ENCODE peak calls at places on chromosome 9, in eight cellular contexts. Z is activated CD8-positive, alpha-beta T cell treated with anti-CD3 and anti-CD28 coated beads for 36 hours; O is gastrocnemius medialis; C is K562; R is GM12878; N is RWPE2; A is Panc1; B is pancreas. I is an unnamed sample.

GRCh38 chr9:110897899-110898298 is 140.4 kb downstream of the LPAR1 start:
- ATAC-seq in Z (no peak), O (no peak), C (no peak), R (no peak), N (no peak), A (no peak), B (no peak), I (no peak)

GRCh38 chr9:121556082-121556481 is 56.4 kb upstream of the GGTA1 start:
- ATAC-seq in Z (no peak), O (no peak), C (no peak), R (no peak), N (no peak), A (no peak), B (no peak), I (no peak)

GRCh38 chr9:125894566-125894965 is 147.4 kb downstream of the PBX3 start:
- ATAC-seq in Z (no peak), O (no peak), C (no peak), R (no peak), N (no peak), A (peak), B (no peak), I (no peak)

GRCh38 chr9:111399772-111400563 is 69.9 kb upstream of the OR2K2 start:
- ATAC-seq in Z (no peak), O (peak), C (peak), R (peak), N (peak), A (peak), B (peak), I (no peak)

GRCh38 chr9:78325343-78325742 is 28.4 kb downstream of the PSAT1 start:
- ATAC-seq in Z (no peak), O (no peak), C (peak), R (no peak), N (no peak), A (no peak), B (peak), I (peak)

GRCh38 chr9:26706223-26706622 is 186.4 kb downstream of the CAAP1 start:
- ATAC-seq in Z (no peak), O (no peak), C (no peak), R (no peak), N (peak), A (no peak), B (no peak), I (no peak)

GRCh38 chr9:97900738-97901565 is 21.3 kb downstream of the TRMO start:
- ATAC-seq in Z (no peak), O (no peak), C (peak), R (peak), N (peak), A (no peak), B (peak), I (no peak)

GRCh38 chr9:137042751-137043727 is 2.9 kb downstream of the NPDC1 start:
- ATAC-seq in Z (no peak), O (peak), C (peak), R (no peak), N (no peak), A (no peak), B (no peak), I (peak)

GRCh38 chr9:119526703-119527102 is 157.5 kb upstream of the BRINP1 start:
- ATAC-seq in Z (no peak), O (no peak), C (no peak), R (no peak), N (no peak), A (no peak), B (no peak), I (no peak)

GRCh38 chr9:86352440-86353106 is 1.6 kb downstream of the TUT7 start:
- ATAC-seq in Z (peak), O (no peak), C (no peak), R (peak), N (no peak), A (no peak), B (no peak), I (no peak)

GRCh38 chr9:16602494-16602893 is 268.0 kb downstream of the BNC2 start:
- ATAC-seq in Z (no peak), O (no peak), C (no peak), R (peak), N (no peak), A (no peak), B (no peak), I (no peak)

GRCh38 chr9:91177661-91178280 is 183.9 kb downstream of the AUH start:
- ATAC-seq in Z (peak), O (no peak), C (no peak), R (peak), N (peak), A (no peak), B (peak), I (no peak)

GRCh38 chr9:2013688-2014087 is 1.5 kb upstream of the SMARCA2 start:
- ATAC-seq in Z (no peak), O (peak), C (no peak), R (no peak), N (no peak), A (no peak), B (no peak), I (no peak)

GRCh38 chr9:75064307-75065025 is 23.5 kb downstream of the NMRK1 start:
- ATAC-seq in Z (no peak), O (no peak), C (no peak), R (no peak), N (no peak), A (no peak), B (peak), I (no peak)

GRCh38 chr9:114588150-114588663 is 638 bp downstream of the ATP6V1G1 start:
- ATAC-seq in Z (no peak), O (no peak), C (peak), R (peak), N (no peak), A (no peak), B (peak), I (no peak)

GRCh38 chr9:14433841-14434511 is 120.0 kb upstream of the NFIB start:
- ATAC-seq in Z (no peak), O (no peak), C (peak), R (peak), N (peak), A (peak), B (peak), I (peak)

GRCh38 chr9:83511051-83511450 is 27.1 kb downstream of the FRMD3 start:
- ATAC-seq in Z (peak), O (peak), C (no peak), R (peak), N (peak), A (peak), B (no peak), I (peak)

GRCh38 chr9:135857843-135858242 is 49.5 kb downstream of the CAMSAP1 start:
- ATAC-seq in Z (no peak), O (no peak), C (no peak), R (no peak), N (no peak), A (no peak), B (no peak), I (no peak)

GRCh38 chr9:128138001-128138400 is 10.5 kb upstream of the PTGES2 start:
- ATAC-seq in Z (no peak), O (no peak), C (peak), R (no peak), N (no peak), A (peak), B (no peak), I (no peak)

GRCh38 chr9:37374892-37375291 is 47.6 kb upstream of the GRHPR start:
- ATAC-seq in Z (no peak), O (no peak), C (peak), R (no peak), N (no peak), A (no peak), B (no peak), I (no peak)

GRCh38 chr9:120152295-120152694 is 427.7 kb downstream of the CDK5RAP2 start:
- ATAC-seq in Z (no peak), O (no peak), C (peak), R (no peak), N (no peak), A (no peak), B (no peak), I (peak)

GRCh38 chr9:6073731-6074130 is 58.3 kb upstream of the RANBP6 start:
- ATAC-seq in Z (no peak), O (no peak), C (no peak), R (no peak), N (peak), A (no peak), B (no peak), I (no peak)

GRCh38 chr9:127938298-127938690 is 640 bp upstream of the DPM2 start:
- ATAC-seq in Z (no peak), O (no peak), C (peak), R (no peak), N (no peak), A (peak), B (peak), I (peak)

GRCh38 chr9:101718176-101718575 is 20.3 kb downstream of the GRIN3A start:
- ATAC-seq in Z (no peak), O (peak), C (no peak), R (no peak), N (no peak), A (no peak), B (no peak), I (no peak)

GRCh38 chr9:87337335-87338074 is 160.2 kb upstream of the DAPK1 start:
- ATAC-seq in Z (no peak), O (no peak), C (no peak), R (no peak), N (peak), A (no peak), B (peak), I (peak)

GRCh38 chr9:99025616-99026270 is 79.2 kb upstream of the TGFBR1 start:
- ATAC-seq in Z (no peak), O (no peak), C (peak), R (no peak), N (no peak), A (no peak), B (no peak), I (no peak)

GRCh38 chr9:1939926-1940368 is 75.2 kb upstream of the SMARCA2 start:
- ATAC-seq in Z (peak), O (no peak), C (peak), R (peak), N (peak), A (no peak), B (peak), I (no peak)

GRCh38 chr9:4320021-4320420 is 20.2 kb upstream of the GLIS3 start:
- ATAC-seq in Z (no peak), O (no peak), C (no peak), R (no peak), N (no peak), A (no peak), B (no peak), I (no peak)

GRCh38 chr9:135075234-135076142 is 12.0 kb upstream of the OLFM1 start:
- ATAC-seq in Z (no peak), O (no peak), C (no peak), R (no peak), N (peak), A (no peak), B (peak), I (peak)

GRCh38 chr9:135281661-135282000 is 194.2 kb downstream of the OLFM1 start:
- ATAC-seq in Z (no peak), O (no peak), C (no peak), R (no peak), N (peak), A (no peak), B (peak), I (no peak)

GRCh38 chr9:15724006-15724405 is 171.2 kb downstream of the CCDC171 start:
- ATAC-seq in Z (no peak), O (no peak), C (no peak), R (no peak), N (peak), A (no peak), B (no peak), I (no peak)

GRCh38 chr9:17627641-17628040 is 48.8 kb downstream of the SH3GL2 start:
- ATAC-seq in Z (no peak), O (no peak), C (no peak), R (no peak), N (no peak), A (no peak), B (no peak), I (no peak)

DNA sequence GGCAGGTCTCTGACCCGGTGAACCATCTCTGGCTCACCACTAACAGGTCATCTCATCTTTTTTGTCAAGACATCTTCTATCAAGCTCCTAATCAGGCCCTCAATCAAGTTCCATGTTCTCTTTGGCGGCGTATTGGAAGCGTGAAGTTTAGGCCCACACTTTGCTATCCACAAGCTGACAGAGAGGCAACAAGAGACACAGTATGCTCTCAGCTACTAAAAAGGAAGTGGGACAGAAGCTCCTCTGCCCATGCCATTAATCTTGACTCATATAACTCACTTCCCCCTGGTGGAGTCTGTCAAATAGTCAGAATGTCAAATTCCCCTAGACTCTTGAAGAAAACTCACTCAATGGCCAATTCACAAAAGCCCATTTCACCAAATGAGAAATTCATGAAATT is 77.6 kb upstream of the TMC1 start:
- ATAC-seq in Z (peak), O (no peak), C (no peak), R (peak), N (no peak), A (no peak), B (peak), I (no peak)
- TF ChIP-seq CTCF in Z (no peak), O (no peak), C (no peak), R (no peak), N (no peak), A (no peak), B (no peak), I (no peak)

GRCh38 chr9:107054146-107054545 is 191.2 kb downstream of the ZNF462 start:
- ATAC-seq in Z (no peak), O (no peak), C (no peak), R (no peak), N (no peak), A (no peak), B (no peak), I (no peak)

GRCh38 chr9:107059215-107059614 is 196.2 kb downstream of the ZNF462 start:
- ATAC-seq in Z (no peak), O (no peak), C (no peak), R (no peak), N (no peak), A (no peak), B (no peak), I (no peak)

GRCh38 chr9:107064378-107064777 is 201.4 kb downstream of the ZNF462 start:
- ATAC-seq in Z (no peak), O (no peak), C (no peak), R (no peak), N (no peak), A (no peak), B (no peak), I (no peak)

DNA sequence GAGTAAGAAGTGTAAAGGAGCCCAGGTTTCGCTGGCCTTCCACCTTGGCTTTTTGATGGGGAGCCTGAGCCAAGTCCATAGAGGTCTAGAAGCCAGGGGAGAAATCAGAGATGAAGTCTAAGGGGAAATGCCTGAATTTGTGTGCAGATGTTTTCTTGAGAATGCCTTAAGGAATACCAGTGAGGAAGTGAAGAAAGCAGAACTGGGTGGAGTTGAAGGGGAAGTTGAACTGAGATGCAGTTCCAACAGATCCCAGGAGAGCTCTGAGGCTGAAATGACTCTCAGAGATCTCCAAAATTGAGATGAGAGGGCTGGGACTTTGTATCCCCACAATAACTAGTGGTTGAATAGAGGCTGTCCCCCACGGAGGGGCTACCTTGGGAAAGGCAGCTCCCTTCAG is 197.1 kb downstream of the ZNF462 start:
- ATAC-seq in Z (no peak), O (peak), C (no peak), R (no peak), N (no peak), A (no peak), B (no peak), I (no peak)
- TF ChIP-seq CTCF in Z (no peak), O (no peak), C (no peak), R (no peak), N (no peak), A (no peak), B (no peak), I (no peak)

GRCh38 chr9:132447346-132447745 is 37.3 kb downstream of the CFAP77 start:
- ATAC-seq in Z (no peak), O (no peak), C (peak), R (no peak), N (no peak), A (peak), B (no peak), I (no peak)
- TF ChIP-seq CTCF in Z (no peak), O (no peak), C (peak), R (no peak), N (peak), A (no peak), B (no peak), I (no peak)

GRCh38 chr9:12822111-12822510 is 47.3 kb downstream of the LURAP1L start:
- ATAC-seq in Z (no peak), O (no peak), C (no peak), R (peak), N (no peak), A (no peak), B (no peak), I (no peak)

GRCh38 chr9:12818431-12819000 is 43.7 kb downstream of the LURAP1L start:
- ATAC-seq in Z (no peak), O (no peak), C (no peak), R (peak), N (no peak), A (peak), B (peak), I (peak)

GRCh38 chr9:12816656-12817101 is 41.9 kb downstream of the LURAP1L start:
- ATAC-seq in Z (no peak), O (no peak), C (no peak), R (no peak), N (no peak), A (peak), B (no peak), I (no peak)

GRCh38 chr9:12817702-12818101 is 42.9 kb downstream of the LURAP1L start:
- ATAC-seq in Z (no peak), O (no peak), C (no peak), R (peak), N (peak), A (peak), B (peak), I (no peak)

GRCh38 chr9:12819436-12820185 is 44.8 kb downstream of the LURAP1L start:
- ATAC-seq in Z (no peak), O (no peak), C (peak), R (peak), N (no peak), A (no peak), B (no peak), I (no peak)
- TF ChIP-seq CTCF in Z (no peak), O (no peak), C (peak), R (peak), N (peak), A (peak), B (peak), I (peak)

GRCh38 chr9:96457266-96457665 is 7.3 kb downstream of the HABP4 start:
- ATAC-seq in Z (no peak), O (no peak), C (no peak), R (no peak), N (no peak), A (no peak), B (no peak), I (no peak)

GRCh38 chr9:96449844-96450612 is at the start of gene HABP4:
- ATAC-seq in Z (peak), O (peak), C (peak), R (peak), N (peak), A (peak), B (peak), I (peak)

GRCh38 chr9:96449522-96449843 is 486 bp upstream of the HABP4 start:
- ATAC-seq in Z (peak), O (peak), C (peak), R (peak), N (peak), A (peak), B (peak), I (peak)

GRCh38 chr9:96450613-96451544 is 910 bp downstream of the HABP4 start:
- ATAC-seq in Z (no peak), O (peak), C (no peak), R (peak), N (peak), A (peak), B (no peak), I (no peak)

GRCh38 chr9:96453625-96454024 is 3.7 kb downstream of the HABP4 start:
- ATAC-seq in Z (no peak), O (no peak), C (no peak), R (no peak), N (no peak), A (no peak), B (no peak), I (no peak)
- TF ChIP-seq CTCF in Z (peak), O (peak), C (peak), R (peak), N (peak), A (peak), B (peak), I (peak)

GRCh38 chr9:34929506-34930102 is 28.5 kb upstream of the PHF24 start:
- ATAC-seq in Z (peak), O (no peak), C (peak), R (peak), N (no peak), A (peak), B (peak), I (no peak)
- TF ChIP-seq CTCF in Z (peak), O (no peak), C (peak), R (peak), N (peak), A (peak), B (peak), I (no peak)

GRCh38 chr9:129334744-129335080 is 156.7 kb upstream of the IER5L start:
- ATAC-seq in Z (no peak), O (peak), C (no peak), R (no peak), N (no peak), A (peak), B (no peak), I (no peak)

GRCh38 chr9:129336601-129337286 is 158.7 kb upstream of the IER5L start:
- ATAC-seq in Z (peak), O (no peak), C (no peak), R (peak), N (no peak), A (peak), B (no peak), I (no peak)

GRCh38 chr9:129333961-129334743 is 156.1 kb upstream of the IER5L start:
- ATAC-seq in Z (peak), O (peak), C (peak), R (no peak), N (peak), A (peak), B (peak), I (peak)

GRCh38 chr9:129336130-129336528 is 158.1 kb upstream of the IER5L start:
- ATAC-seq in Z (no peak), O (no peak), C (no peak), R (no peak), N (no peak), A (peak), B (no peak), I (no peak)

DNA sequence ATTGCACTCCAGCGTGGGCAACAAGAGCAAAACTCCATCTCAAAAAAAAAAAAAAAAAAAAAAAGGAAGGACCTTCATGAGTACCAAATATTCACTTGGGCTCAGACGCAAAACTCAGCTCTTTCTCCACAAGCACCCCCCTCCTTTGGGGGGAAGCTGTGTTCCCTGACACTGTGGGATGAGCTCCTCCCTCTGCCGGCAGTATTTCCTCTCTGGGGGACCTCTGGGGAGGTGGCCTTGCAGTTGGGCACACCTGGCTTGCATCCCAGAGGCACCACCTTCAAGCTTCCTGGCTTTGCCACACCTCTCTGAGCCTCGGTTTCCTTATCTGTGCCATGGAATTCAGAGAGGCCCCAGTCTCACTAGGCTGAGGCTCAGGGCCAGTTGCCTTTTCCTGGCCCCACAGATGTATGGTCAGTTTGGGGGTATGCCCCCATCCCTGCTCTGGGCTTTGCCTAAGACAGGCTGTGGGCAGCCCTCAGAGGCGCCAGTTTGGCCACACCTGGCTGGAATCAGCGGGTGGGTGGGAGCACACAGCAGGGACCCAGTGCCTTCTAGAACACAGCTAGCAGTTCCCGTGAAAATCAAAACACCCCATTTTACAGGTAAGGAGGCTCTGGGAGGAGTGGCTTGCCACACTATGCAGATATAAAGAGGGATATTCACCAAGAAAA is 157.5 kb upstream of the IER5L start:
- ATAC-seq in Z (no peak), O (no peak), C (no peak), R (no peak), N (no peak), A (no peak), B (peak), I (no peak)
- TF ChIP-seq CTCF in Z (no peak), O (no peak), C (no peak), R (no peak), N (no peak), A (no peak), B (no peak), I (no peak)